ENCODE peak calls at places on chromosome 5, in six cellular contexts. M is HL-60, W is A172, F is hypothalamus, K is prostate gland, Z is cardiac fibroblast. E is an unnamed sample.

GRCh38 chr5:943201-943873 is 50.7 kb downstream of the TRIP13 start:
- DNase-seq in M (no peak), W (no peak), F (no peak), K (no peak), Z (no peak), E (no peak)

GRCh38 chr5:126896170-126896717 is 119.3 kb downstream of the LMNB1 start:
- DNase-seq in M (no peak), W (no peak), F (no peak), K (no peak), Z (no peak), E (no peak)

GRCh38 chr5:133113331-133114061 is 61.7 kb downstream of the HSPA4 start:
- DNase-seq in M (no peak), W (peak), F (no peak), K (no peak), Z (peak), E (no peak)

GRCh38 chr5:98679963-98680362 is 93.5 kb upstream of the RGMB start:
- DNase-seq in M (no peak), W (no peak), F (no peak), K (no peak), Z (peak), E (no peak)

GRCh38 chr5:113199122-113199905 is 222.7 kb downstream of the DCP2 start:
- DNase-seq in M (no peak), W (no peak), F (no peak), K (no peak), Z (peak), E (no peak)

GRCh38 chr5:2352101-2352861 is 399.2 kb downstream of the IRX2 start:
- DNase-seq in M (no peak), W (no peak), F (no peak), K (no peak), Z (no peak), E (no peak)

GRCh38 chr5:119347996-119348395 is 7.8 kb upstream of the TNFAIP8 start:
- DNase-seq in M (no peak), W (no peak), F (no peak), K (no peak), Z (no peak), E (no peak)

GRCh38 chr5:57302164-57302563 is 128.3 kb downstream of the GPBP1 start:
- DNase-seq in M (no peak), W (peak), F (no peak), K (no peak), Z (peak), E (no peak)

GRCh38 chr5:143434261-143435206 is 31.0 kb upstream of the NR3C1 start:
- DNase-seq in M (no peak), W (no peak), F (no peak), K (no peak), Z (peak), E (no peak)

GRCh38 chr5:168798065-168799023 is 219.2 kb upstream of the PANK3 start:
- DNase-seq in M (no peak), W (peak), F (no peak), K (no peak), Z (no peak), E (no peak)

GRCh38 chr5:10535237-10535530 is 28.7 kb upstream of the ANKRD33B start:
- DNase-seq in M (no peak), W (no peak), F (no peak), K (no peak), Z (no peak), E (no peak)

GRCh38 chr5:141848771-141849370 is 29.3 kb downstream of the PCDH1 start:
- DNase-seq in M (peak), W (peak), F (no peak), K (peak), Z (peak), E (no peak)

GRCh38 chr5:135466178-135467050 is 14.3 kb upstream of the TIFAB start:
- DNase-seq in M (no peak), W (peak), F (peak), K (peak), Z (peak), E (peak)

GRCh38 chr5:141149812-141150211 is at the start of gene PCDHB6:
- DNase-seq in M (no peak), W (no peak), F (no peak), K (no peak), Z (peak), E (no peak)

E was measured in AML-193.